ENCODE peak calls at places on chromosomes 13 and 19, in five cellular contexts. One of them, this sample, is unnamed.

GRCh38 chr19:41969196-41969595 is 10.1 kb upstream of the RABAC1 start:
- DNase-seq in CD8-positive, alpha-beta memory T cell: no peak
- DNase-seq in aorta: no peak
- DNase-seq in ecto neural progenitor cell: no peak
- DNase-seq in substantia nigra: no peak
- DNase-seq in this sample: no peak

GRCh38 chr13:29707876-29708543 is 112.5 kb upstream of the SLC7A1 start:
- DNase-seq in CD8-positive, alpha-beta memory T cell: peak; percentile 8
- DNase-seq in aorta: peak; percentile 79
- DNase-seq in ecto neural progenitor cell: peak; percentile 67
- DNase-seq in substantia nigra: no peak
- DNase-seq in this sample: no peak

GRCh38 chr19:18733196-18733647 is 49.7 kb downstream of the CRTC1 start:
- DNase-seq in CD8-positive, alpha-beta memory T cell: no peak
- DNase-seq in aorta: no peak
- DNase-seq in ecto neural progenitor cell: no peak
- DNase-seq in substantia nigra: no peak
- DNase-seq in this sample: no peak

GRCh38 chr13:26584713-26585112 is 27.2 kb downstream of the WASF3 start:
- DNase-seq in CD8-positive, alpha-beta memory T cell: no peak
- DNase-seq in aorta: no peak
- DNase-seq in ecto neural progenitor cell: no peak
- DNase-seq in substantia nigra: no peak
- DNase-seq in this sample: no peak

GRCh38 chr13:25570185-25570584 is 198.4 kb downstream of the ATP8A2 start:
- DNase-seq in CD8-positive, alpha-beta memory T cell: no peak
- DNase-seq in aorta: no peak
- DNase-seq in ecto neural progenitor cell: no peak
- DNase-seq in substantia nigra: no peak
- DNase-seq in this sample: no peak

GRCh38 chr13:114020750-114021463 is 47.0 kb upstream of the C13orf46 start:
- DNase-seq in CD8-positive, alpha-beta memory T cell: no peak
- DNase-seq in aorta: peak; percentile 50
- DNase-seq in ecto neural progenitor cell: no peak
- DNase-seq in substantia nigra: no peak
- DNase-seq in this sample: no peak

GRCh38 chr19:50777261-50777660 is 7.0 kb downstream of the GPR32 start:
- DNase-seq in CD8-positive, alpha-beta memory T cell: no peak
- DNase-seq in aorta: no peak
- DNase-seq in ecto neural progenitor cell: no peak
- DNase-seq in substantia nigra: no peak
- DNase-seq in this sample: no peak

GRCh38 chr19:11020982-11021759 is 60.3 kb downstream of the SMARCA4 start:
- DNase-seq in CD8-positive, alpha-beta memory T cell: no peak
- DNase-seq in aorta: no peak
- DNase-seq in ecto neural progenitor cell: no peak
- DNase-seq in substantia nigra: no peak
- DNase-seq in this sample: no peak

GRCh38 chr19:14434543-14435319 is 1.6 kb downstream of the PKN1 start:
- DNase-seq in CD8-positive, alpha-beta memory T cell: no peak
- DNase-seq in aorta: peak; percentile 90
- DNase-seq in ecto neural progenitor cell: no peak
- DNase-seq in substantia nigra: no peak
- DNase-seq in this sample: no peak

GRCh38 chr13:110231348-110232047 is 75.5 kb downstream of the COL4A1 start:
- DNase-seq in CD8-positive, alpha-beta memory T cell: no peak
- DNase-seq in aorta: no peak
- DNase-seq in ecto neural progenitor cell: no peak
- DNase-seq in substantia nigra: no peak
- DNase-seq in this sample: peak; percentile 67

GRCh38 chr19:8000298-8001038 is 5.0 kb downstream of the ELAVL1 start:
- DNase-seq in CD8-positive, alpha-beta memory T cell: no peak
- DNase-seq in aorta: no peak
- DNase-seq in ecto neural progenitor cell: no peak
- DNase-seq in substantia nigra: no peak
- DNase-seq in this sample: no peak

GRCh38 chr19:11456659-11457058 is 21.2 kb downstream of the PRKCSH start:
- DNase-seq in CD8-positive, alpha-beta memory T cell: no peak
- DNase-seq in aorta: no peak
- DNase-seq in ecto neural progenitor cell: no peak
- DNase-seq in substantia nigra: no peak
- DNase-seq in this sample: no peak

GRCh38 chr13:111380431-111380830 is 60.0 kb downstream of the TEX29 start:
- DNase-seq in CD8-positive, alpha-beta memory T cell: no peak
- DNase-seq in aorta: no peak
- DNase-seq in ecto neural progenitor cell: no peak
- DNase-seq in substantia nigra: no peak
- DNase-seq in this sample: peak; percentile 69

GRCh38 chr13:23776698-23777570 is 112.3 kb downstream of the MIPEP start:
- DNase-seq in CD8-positive, alpha-beta memory T cell: no peak
- DNase-seq in aorta: no peak
- DNase-seq in ecto neural progenitor cell: no peak
- DNase-seq in substantia nigra: no peak
- DNase-seq in this sample: no peak

GRCh38 chr19:41478171-41478570 is 35.2 kb downstream of the ERICH4 start:
- DNase-seq in CD8-positive, alpha-beta memory T cell: no peak
- DNase-seq in aorta: peak; percentile 53
- DNase-seq in ecto neural progenitor cell: no peak
- DNase-seq in substantia nigra: no peak
- DNase-seq in this sample: no peak

GRCh38 chr19:47095707-47096704 is 17.6 kb downstream of the ZC3H4 start:
- DNase-seq in CD8-positive, alpha-beta memory T cell: no peak
- DNase-seq in aorta: no peak
- DNase-seq in ecto neural progenitor cell: no peak
- DNase-seq in substantia nigra: no peak
- DNase-seq in this sample: no peak

GRCh38 chr13:114013952-114014629 is 40.2 kb upstream of the C13orf46 start:
- DNase-seq in CD8-positive, alpha-beta memory T cell: no peak
- DNase-seq in aorta: peak; percentile 75
- DNase-seq in ecto neural progenitor cell: no peak
- DNase-seq in substantia nigra: no peak
- DNase-seq in this sample: no peak

GRCh38 chr13:24274452-24274971 is 34.9 kb upstream of the C1QTNF9 start:
- DNase-seq in CD8-positive, alpha-beta memory T cell: peak; percentile 53
- DNase-seq in aorta: no peak
- DNase-seq in ecto neural progenitor cell: no peak
- DNase-seq in substantia nigra: peak; percentile 36
- DNase-seq in this sample: peak; percentile 48

GRCh38 chr13:40375522-40376171 is 290.8 kb downstream of the FOXO1 start:
- DNase-seq in CD8-positive, alpha-beta memory T cell: no peak
- DNase-seq in aorta: no peak
- DNase-seq in ecto neural progenitor cell: no peak
- DNase-seq in substantia nigra: no peak
- DNase-seq in this sample: no peak

GRCh38 chr19:9836021-9836420 is 903 bp downstream of the PIN1 start:
- DNase-seq in CD8-positive, alpha-beta memory T cell: no peak
- DNase-seq in aorta: no peak
- DNase-seq in ecto neural progenitor cell: no peak
- DNase-seq in substantia nigra: no peak
- DNase-seq in this sample: no peak

GRCh38 chr19:44796701-44797115 is 12.2 kb upstream of the BCAM start:
- DNase-seq in CD8-positive, alpha-beta memory T cell: no peak
- DNase-seq in aorta: no peak
- DNase-seq in ecto neural progenitor cell: no peak
- DNase-seq in substantia nigra: no peak
- DNase-seq in this sample: no peak

GRCh38 chr13:51856998-51857397 is 4.8 kb upstream of the CCDC70 start:
- DNase-seq in CD8-positive, alpha-beta memory T cell: no peak
- DNase-seq in aorta: no peak
- DNase-seq in ecto neural progenitor cell: no peak
- DNase-seq in substantia nigra: no peak
- DNase-seq in this sample: no peak

This sample was measured in osteocyte.